ENCODE peak calls at places on chromosomes 7 and 10, in eight cellular contexts. One of them, this sample, is unnamed.

GRCh38 chr7:31633894-31634494 is 53.0 kb upstream of the PPP1R17 start:
- DNase-seq in AG09319: no peak
- DNase-seq in HAP-1: peak; percentile 72
- DNase-seq in hypothalamus: peak; percentile 2
- DNase-seq in activated effector memory CD4-positive, alpha-beta T cell treated with anti-CD3 and anti-CD28 coated beads, Interleukin-2, amount 50 U/mL, for 16 hours: no peak
- DNase-seq in A172: peak; percentile 76
- DNase-seq in naive thymus-derived CD8-positive, alpha-beta T cell: no peak
- DNase-seq in stimulated activated CD8-positive, alpha-beta memory T cell treated with anti-CD3 and anti-CD28 coated beads, Interleukin-15, amount 100 ng/mL, for 4 hours: no peak
- DNase-seq in this sample: peak; percentile 63

GRCh38 chr7:101553018-101553770 is 75.9 kb downstream of the MYL10 start:
- DNase-seq in AG09319: no peak
- DNase-seq in HAP-1: peak; percentile 6
- DNase-seq in hypothalamus: no peak
- DNase-seq in activated effector memory CD4-positive, alpha-beta T cell treated with anti-CD3 and anti-CD28 coated beads, Interleukin-2, amount 50 U/mL, for 16 hours: peak; percentile 41
- DNase-seq in A172: no peak
- DNase-seq in naive thymus-derived CD8-positive, alpha-beta T cell: no peak
- DNase-seq in stimulated activated CD8-positive, alpha-beta memory T cell treated with anti-CD3 and anti-CD28 coated beads, Interleukin-15, amount 100 ng/mL, for 4 hours: no peak
- DNase-seq in this sample: no peak

GRCh38 chr10:127018298-127018650 is 113.0 kb downstream of the DOCK1 start:
- DNase-seq in AG09319: no peak
- DNase-seq in HAP-1: no peak
- DNase-seq in hypothalamus: no peak
- DNase-seq in activated effector memory CD4-positive, alpha-beta T cell treated with anti-CD3 and anti-CD28 coated beads, Interleukin-2, amount 50 U/mL, for 16 hours: no peak
- DNase-seq in A172: no peak
- DNase-seq in naive thymus-derived CD8-positive, alpha-beta T cell: no peak
- DNase-seq in stimulated activated CD8-positive, alpha-beta memory T cell treated with anti-CD3 and anti-CD28 coated beads, Interleukin-15, amount 100 ng/mL, for 4 hours: no peak
- DNase-seq in this sample: no peak

GRCh38 chr10:129417882-129418281 is 49.2 kb upstream of the MGMT start:
- DNase-seq in AG09319: no peak
- DNase-seq in HAP-1: no peak
- DNase-seq in hypothalamus: no peak
- DNase-seq in activated effector memory CD4-positive, alpha-beta T cell treated with anti-CD3 and anti-CD28 coated beads, Interleukin-2, amount 50 U/mL, for 16 hours: no peak
- DNase-seq in A172: no peak
- DNase-seq in naive thymus-derived CD8-positive, alpha-beta T cell: no peak
- DNase-seq in stimulated activated CD8-positive, alpha-beta memory T cell treated with anti-CD3 and anti-CD28 coated beads, Interleukin-15, amount 100 ng/mL, for 4 hours: no peak
- DNase-seq in this sample: no peak

GRCh38 chr7:140121321-140121720 is 55.5 kb downstream of the KDM7A start:
- DNase-seq in AG09319: no peak
- DNase-seq in HAP-1: no peak
- DNase-seq in hypothalamus: no peak
- DNase-seq in activated effector memory CD4-positive, alpha-beta T cell treated with anti-CD3 and anti-CD28 coated beads, Interleukin-2, amount 50 U/mL, for 16 hours: no peak
- DNase-seq in A172: no peak
- DNase-seq in naive thymus-derived CD8-positive, alpha-beta T cell: no peak
- DNase-seq in stimulated activated CD8-positive, alpha-beta memory T cell treated with anti-CD3 and anti-CD28 coated beads, Interleukin-15, amount 100 ng/mL, for 4 hours: no peak
- DNase-seq in this sample: peak; percentile 55

GRCh38 chr10:115932099-115932498 is 340.9 kb downstream of the GFRA1 start:
- DNase-seq in AG09319: no peak
- DNase-seq in HAP-1: no peak
- DNase-seq in hypothalamus: no peak
- DNase-seq in activated effector memory CD4-positive, alpha-beta T cell treated with anti-CD3 and anti-CD28 coated beads, Interleukin-2, amount 50 U/mL, for 16 hours: no peak
- DNase-seq in A172: no peak
- DNase-seq in naive thymus-derived CD8-positive, alpha-beta T cell: no peak
- DNase-seq in stimulated activated CD8-positive, alpha-beta memory T cell treated with anti-CD3 and anti-CD28 coated beads, Interleukin-15, amount 100 ng/mL, for 4 hours: no peak
- DNase-seq in this sample: no peak

GRCh38 chr7:9657257-9657656 is 1223.8 kb downstream of the NXPH1 start:
- DNase-seq in AG09319: no peak
- DNase-seq in HAP-1: no peak
- DNase-seq in hypothalamus: no peak
- DNase-seq in activated effector memory CD4-positive, alpha-beta T cell treated with anti-CD3 and anti-CD28 coated beads, Interleukin-2, amount 50 U/mL, for 16 hours: no peak
- DNase-seq in A172: peak; percentile 17
- DNase-seq in naive thymus-derived CD8-positive, alpha-beta T cell: no peak
- DNase-seq in stimulated activated CD8-positive, alpha-beta memory T cell treated with anti-CD3 and anti-CD28 coated beads, Interleukin-15, amount 100 ng/mL, for 4 hours: no peak
- DNase-seq in this sample: no peak

GRCh38 chr7:12640299-12641096 is 46.9 kb upstream of the ARL4A start:
- DNase-seq in AG09319: no peak
- DNase-seq in HAP-1: no peak
- DNase-seq in hypothalamus: no peak
- DNase-seq in activated effector memory CD4-positive, alpha-beta T cell treated with anti-CD3 and anti-CD28 coated beads, Interleukin-2, amount 50 U/mL, for 16 hours: no peak
- DNase-seq in A172: no peak
- DNase-seq in naive thymus-derived CD8-positive, alpha-beta T cell: no peak
- DNase-seq in stimulated activated CD8-positive, alpha-beta memory T cell treated with anti-CD3 and anti-CD28 coated beads, Interleukin-15, amount 100 ng/mL, for 4 hours: no peak
- DNase-seq in this sample: no peak

GRCh38 chr10:69278446-69278963 is at the start of gene HK1:
- DNase-seq in AG09319: no peak
- DNase-seq in HAP-1: no peak
- DNase-seq in hypothalamus: no peak
- DNase-seq in activated effector memory CD4-positive, alpha-beta T cell treated with anti-CD3 and anti-CD28 coated beads, Interleukin-2, amount 50 U/mL, for 16 hours: no peak
- DNase-seq in A172: no peak
- DNase-seq in naive thymus-derived CD8-positive, alpha-beta T cell: no peak
- DNase-seq in stimulated activated CD8-positive, alpha-beta memory T cell treated with anti-CD3 and anti-CD28 coated beads, Interleukin-15, amount 100 ng/mL, for 4 hours: no peak
- DNase-seq in this sample: peak; percentile 18

GRCh38 chr7:116455009-116455408 is 44.5 kb upstream of the CAV2 start:
- DNase-seq in AG09319: no peak
- DNase-seq in HAP-1: no peak
- DNase-seq in hypothalamus: no peak
- DNase-seq in activated effector memory CD4-positive, alpha-beta T cell treated with anti-CD3 and anti-CD28 coated beads, Interleukin-2, amount 50 U/mL, for 16 hours: no peak
- DNase-seq in A172: peak; percentile 22
- DNase-seq in naive thymus-derived CD8-positive, alpha-beta T cell: no peak
- DNase-seq in stimulated activated CD8-positive, alpha-beta memory T cell treated with anti-CD3 and anti-CD28 coated beads, Interleukin-15, amount 100 ng/mL, for 4 hours: no peak
- DNase-seq in this sample: no peak

GRCh38 chr10:28808693-28809092 is 131.4 kb downstream of the BAMBI start:
- DNase-seq in AG09319: no peak
- DNase-seq in HAP-1: no peak
- DNase-seq in hypothalamus: no peak
- DNase-seq in activated effector memory CD4-positive, alpha-beta T cell treated with anti-CD3 and anti-CD28 coated beads, Interleukin-2, amount 50 U/mL, for 16 hours: no peak
- DNase-seq in A172: no peak
- DNase-seq in naive thymus-derived CD8-positive, alpha-beta T cell: no peak
- DNase-seq in stimulated activated CD8-positive, alpha-beta memory T cell treated with anti-CD3 and anti-CD28 coated beads, Interleukin-15, amount 100 ng/mL, for 4 hours: no peak
- DNase-seq in this sample: no peak

GRCh38 chr7:54839538-54840213 is 80.7 kb upstream of the SEC61G start:
- DNase-seq in AG09319: peak; percentile 58
- DNase-seq in HAP-1: peak; percentile 35
- DNase-seq in hypothalamus: no peak
- DNase-seq in activated effector memory CD4-positive, alpha-beta T cell treated with anti-CD3 and anti-CD28 coated beads, Interleukin-2, amount 50 U/mL, for 16 hours: no peak
- DNase-seq in A172: peak; percentile 78
- DNase-seq in naive thymus-derived CD8-positive, alpha-beta T cell: no peak
- DNase-seq in stimulated activated CD8-positive, alpha-beta memory T cell treated with anti-CD3 and anti-CD28 coated beads, Interleukin-15, amount 100 ng/mL, for 4 hours: no peak
- DNase-seq in this sample: peak; percentile 45

GRCh38 chr7:29980151-29980550 is 9.4 kb downstream of the SCRN1 start:
- DNase-seq in AG09319: no peak
- DNase-seq in HAP-1: no peak
- DNase-seq in hypothalamus: no peak
- DNase-seq in activated effector memory CD4-positive, alpha-beta T cell treated with anti-CD3 and anti-CD28 coated beads, Interleukin-2, amount 50 U/mL, for 16 hours: no peak
- DNase-seq in A172: no peak
- DNase-seq in naive thymus-derived CD8-positive, alpha-beta T cell: no peak
- DNase-seq in stimulated activated CD8-positive, alpha-beta memory T cell treated with anti-CD3 and anti-CD28 coated beads, Interleukin-15, amount 100 ng/mL, for 4 hours: no peak
- DNase-seq in this sample: no peak

GRCh38 chr7:43906327-43907010 is at the start of gene URGCP:
- DNase-seq in AG09319: no peak
- DNase-seq in HAP-1: peak; percentile 63
- DNase-seq in hypothalamus: peak; percentile 46
- DNase-seq in activated effector memory CD4-positive, alpha-beta T cell treated with anti-CD3 and anti-CD28 coated beads, Interleukin-2, amount 50 U/mL, for 16 hours: peak; percentile 84
- DNase-seq in A172: no peak
- DNase-seq in naive thymus-derived CD8-positive, alpha-beta T cell: peak; percentile 51
- DNase-seq in stimulated activated CD8-positive, alpha-beta memory T cell treated with anti-CD3 and anti-CD28 coated beads, Interleukin-15, amount 100 ng/mL, for 4 hours: peak; percentile 41
- DNase-seq in this sample: no peak

GRCh38 chr7:151085329-151085690 is 965 bp upstream of the AGAP3 start:
- DNase-seq in AG09319: no peak
- DNase-seq in HAP-1: no peak
- DNase-seq in hypothalamus: no peak
- DNase-seq in activated effector memory CD4-positive, alpha-beta T cell treated with anti-CD3 and anti-CD28 coated beads, Interleukin-2, amount 50 U/mL, for 16 hours: no peak
- DNase-seq in A172: no peak
- DNase-seq in naive thymus-derived CD8-positive, alpha-beta T cell: no peak
- DNase-seq in stimulated activated CD8-positive, alpha-beta memory T cell treated with anti-CD3 and anti-CD28 coated beads, Interleukin-15, amount 100 ng/mL, for 4 hours: no peak
- DNase-seq in this sample: no peak

GRCh38 chr10:89633484-89633883 is 11.6 kb downstream of the PANK1 start:
- DNase-seq in AG09319: peak; percentile 56
- DNase-seq in HAP-1: no peak
- DNase-seq in hypothalamus: no peak
- DNase-seq in activated effector memory CD4-positive, alpha-beta T cell treated with anti-CD3 and anti-CD28 coated beads, Interleukin-2, amount 50 U/mL, for 16 hours: no peak
- DNase-seq in A172: no peak
- DNase-seq in naive thymus-derived CD8-positive, alpha-beta T cell: no peak
- DNase-seq in stimulated activated CD8-positive, alpha-beta memory T cell treated with anti-CD3 and anti-CD28 coated beads, Interleukin-15, amount 100 ng/mL, for 4 hours: no peak
- DNase-seq in this sample: peak; percentile 97

GRCh38 chr10:124646483-124647352 is 97.5 kb downstream of the FAM53B start:
- DNase-seq in AG09319: peak; percentile 54
- DNase-seq in HAP-1: no peak
- DNase-seq in hypothalamus: peak; percentile 49
- DNase-seq in activated effector memory CD4-positive, alpha-beta T cell treated with anti-CD3 and anti-CD28 coated beads, Interleukin-2, amount 50 U/mL, for 16 hours: no peak
- DNase-seq in A172: peak; percentile 69
- DNase-seq in naive thymus-derived CD8-positive, alpha-beta T cell: no peak
- DNase-seq in stimulated activated CD8-positive, alpha-beta memory T cell treated with anti-CD3 and anti-CD28 coated beads, Interleukin-15, amount 100 ng/mL, for 4 hours: no peak
- DNase-seq in this sample: peak; percentile 38

GRCh38 chr7:151715661-151716338 is 161.1 kb downstream of the PRKAG2 start:
- DNase-seq in AG09319: no peak
- DNase-seq in HAP-1: no peak
- DNase-seq in hypothalamus: no peak
- DNase-seq in activated effector memory CD4-positive, alpha-beta T cell treated with anti-CD3 and anti-CD28 coated beads, Interleukin-2, amount 50 U/mL, for 16 hours: no peak
- DNase-seq in A172: no peak
- DNase-seq in naive thymus-derived CD8-positive, alpha-beta T cell: no peak
- DNase-seq in stimulated activated CD8-positive, alpha-beta memory T cell treated with anti-CD3 and anti-CD28 coated beads, Interleukin-15, amount 100 ng/mL, for 4 hours: no peak
- DNase-seq in this sample: peak; percentile 57

GRCh38 chr10:121566755-121567154 is 31.5 kb downstream of the FGFR2 start:
- DNase-seq in AG09319: no peak
- DNase-seq in HAP-1: no peak
- DNase-seq in hypothalamus: no peak
- DNase-seq in activated effector memory CD4-positive, alpha-beta T cell treated with anti-CD3 and anti-CD28 coated beads, Interleukin-2, amount 50 U/mL, for 16 hours: no peak
- DNase-seq in A172: no peak
- DNase-seq in naive thymus-derived CD8-positive, alpha-beta T cell: no peak
- DNase-seq in stimulated activated CD8-positive, alpha-beta memory T cell treated with anti-CD3 and anti-CD28 coated beads, Interleukin-15, amount 100 ng/mL, for 4 hours: no peak
- DNase-seq in this sample: no peak

GRCh38 chr7:129191272-129191671 is 2.8 kb downstream of the SMO start:
- DNase-seq in AG09319: no peak
- DNase-seq in HAP-1: no peak
- DNase-seq in hypothalamus: no peak
- DNase-seq in activated effector memory CD4-positive, alpha-beta T cell treated with anti-CD3 and anti-CD28 coated beads, Interleukin-2, amount 50 U/mL, for 16 hours: no peak
- DNase-seq in A172: no peak
- DNase-seq in naive thymus-derived CD8-positive, alpha-beta T cell: no peak
- DNase-seq in stimulated activated CD8-positive, alpha-beta memory T cell treated with anti-CD3 and anti-CD28 coated beads, Interleukin-15, amount 100 ng/mL, for 4 hours: no peak
- DNase-seq in this sample: no peak

GRCh38 chr10:114356786-114357588 is 47.3 kb downstream of the AFAP1L2 start:
- DNase-seq in AG09319: peak; percentile 14
- DNase-seq in HAP-1: no peak
- DNase-seq in hypothalamus: no peak
- DNase-seq in activated effector memory CD4-positive, alpha-beta T cell treated with anti-CD3 and anti-CD28 coated beads, Interleukin-2, amount 50 U/mL, for 16 hours: no peak
- DNase-seq in A172: peak; percentile 67
- DNase-seq in naive thymus-derived CD8-positive, alpha-beta T cell: no peak
- DNase-seq in stimulated activated CD8-positive, alpha-beta memory T cell treated with anti-CD3 and anti-CD28 coated beads, Interleukin-15, amount 100 ng/mL, for 4 hours: no peak
- DNase-seq in this sample: peak; percentile 79

GRCh38 chr7:34011711-34012110 is 106.4 kb downstream of the BMPER start:
- DNase-seq in AG09319: peak; percentile 4
- DNase-seq in HAP-1: no peak
- DNase-seq in hypothalamus: no peak
- DNase-seq in activated effector memory CD4-positive, alpha-beta T cell treated with anti-CD3 and anti-CD28 coated beads, Interleukin-2, amount 50 U/mL, for 16 hours: no peak
- DNase-seq in A172: no peak
- DNase-seq in naive thymus-derived CD8-positive, alpha-beta T cell: no peak
- DNase-seq in stimulated activated CD8-positive, alpha-beta memory T cell treated with anti-CD3 and anti-CD28 coated beads, Interleukin-15, amount 100 ng/mL, for 4 hours: no peak
- DNase-seq in this sample: no peak

GRCh38 chr7:4113976-4114375 is 568.1 kb upstream of the FOXK1 start:
- DNase-seq in AG09319: no peak
- DNase-seq in HAP-1: no peak
- DNase-seq in hypothalamus: no peak
- DNase-seq in activated effector memory CD4-positive, alpha-beta T cell treated with anti-CD3 and anti-CD28 coated beads, Interleukin-2, amount 50 U/mL, for 16 hours: no peak
- DNase-seq in A172: no peak
- DNase-seq in naive thymus-derived CD8-positive, alpha-beta T cell: no peak
- DNase-seq in stimulated activated CD8-positive, alpha-beta memory T cell treated with anti-CD3 and anti-CD28 coated beads, Interleukin-15, amount 100 ng/mL, for 4 hours: no peak
- DNase-seq in this sample: no peak

GRCh38 chr7:43164757-43165156 is 52.3 kb downstream of the HECW1 start:
- DNase-seq in AG09319: peak; percentile 55
- DNase-seq in HAP-1: no peak
- DNase-seq in hypothalamus: no peak
- DNase-seq in activated effector memory CD4-positive, alpha-beta T cell treated with anti-CD3 and anti-CD28 coated beads, Interleukin-2, amount 50 U/mL, for 16 hours: no peak
- DNase-seq in A172: peak; percentile 98
- DNase-seq in naive thymus-derived CD8-positive, alpha-beta T cell: no peak
- DNase-seq in stimulated activated CD8-positive, alpha-beta memory T cell treated with anti-CD3 and anti-CD28 coated beads, Interleukin-15, amount 100 ng/mL, for 4 hours: no peak
- DNase-seq in this sample: peak; percentile 90

GRCh38 chr10:49177391-49178355 is 10.5 kb downstream of the TMEM273 start:
- DNase-seq in AG09319: peak; percentile 15
- DNase-seq in HAP-1: no peak
- DNase-seq in hypothalamus: peak; percentile 20
- DNase-seq in activated effector memory CD4-positive, alpha-beta T cell treated with anti-CD3 and anti-CD28 coated beads, Interleukin-2, amount 50 U/mL, for 16 hours: peak; percentile 88
- DNase-seq in A172: peak; percentile 89
- DNase-seq in naive thymus-derived CD8-positive, alpha-beta T cell: no peak
- DNase-seq in stimulated activated CD8-positive, alpha-beta memory T cell treated with anti-CD3 and anti-CD28 coated beads, Interleukin-15, amount 100 ng/mL, for 4 hours: peak; percentile 23
- DNase-seq in this sample: peak; percentile 88

GRCh38 chr7:84686373-84686772 is 491.8 kb upstream of the SEMA3A start:
- DNase-seq in AG09319: no peak
- DNase-seq in HAP-1: no peak
- DNase-seq in hypothalamus: no peak
- DNase-seq in activated effector memory CD4-positive, alpha-beta T cell treated with anti-CD3 and anti-CD28 coated beads, Interleukin-2, amount 50 U/mL, for 16 hours: no peak
- DNase-seq in A172: no peak
- DNase-seq in naive thymus-derived CD8-positive, alpha-beta T cell: no peak
- DNase-seq in stimulated activated CD8-positive, alpha-beta memory T cell treated with anti-CD3 and anti-CD28 coated beads, Interleukin-15, amount 100 ng/mL, for 4 hours: no peak
- DNase-seq in this sample: peak; percentile 44

GRCh38 chr10:21516270-21517131 is 9.0 kb downstream of the SKIDA1 start:
- DNase-seq in AG09319: no peak
- DNase-seq in HAP-1: peak; percentile 76
- DNase-seq in hypothalamus: peak; percentile 49
- DNase-seq in activated effector memory CD4-positive, alpha-beta T cell treated with anti-CD3 and anti-CD28 coated beads, Interleukin-2, amount 50 U/mL, for 16 hours: peak; percentile 79
- DNase-seq in A172: peak; percentile 58
- DNase-seq in naive thymus-derived CD8-positive, alpha-beta T cell: no peak
- DNase-seq in stimulated activated CD8-positive, alpha-beta memory T cell treated with anti-CD3 and anti-CD28 coated beads, Interleukin-15, amount 100 ng/mL, for 4 hours: no peak
- DNase-seq in this sample: no peak

GRCh38 chr10:78178940-78179339 is 145.3 kb downstream of the RPS24 start:
- DNase-seq in AG09319: no peak
- DNase-seq in HAP-1: no peak
- DNase-seq in hypothalamus: peak; percentile 45
- DNase-seq in activated effector memory CD4-positive, alpha-beta T cell treated with anti-CD3 and anti-CD28 coated beads, Interleukin-2, amount 50 U/mL, for 16 hours: no peak
- DNase-seq in A172: peak; percentile 72
- DNase-seq in naive thymus-derived CD8-positive, alpha-beta T cell: no peak
- DNase-seq in stimulated activated CD8-positive, alpha-beta memory T cell treated with anti-CD3 and anti-CD28 coated beads, Interleukin-15, amount 100 ng/mL, for 4 hours: no peak
- DNase-seq in this sample: no peak

GRCh38 chr7:150941351-150941982 is 36.7 kb downstream of the KCNH2 start:
- DNase-seq in AG09319: no peak
- DNase-seq in HAP-1: no peak
- DNase-seq in hypothalamus: no peak
- DNase-seq in activated effector memory CD4-positive, alpha-beta T cell treated with anti-CD3 and anti-CD28 coated beads, Interleukin-2, amount 50 U/mL, for 16 hours: peak; percentile 31
- DNase-seq in A172: no peak
- DNase-seq in naive thymus-derived CD8-positive, alpha-beta T cell: no peak
- DNase-seq in stimulated activated CD8-positive, alpha-beta memory T cell treated with anti-CD3 and anti-CD28 coated beads, Interleukin-15, amount 100 ng/mL, for 4 hours: no peak
- DNase-seq in this sample: no peak

GRCh38 chr10:89852872-89853271 is 151.5 kb downstream of the KIF20B start:
- DNase-seq in AG09319: no peak
- DNase-seq in HAP-1: no peak
- DNase-seq in hypothalamus: no peak
- DNase-seq in activated effector memory CD4-positive, alpha-beta T cell treated with anti-CD3 and anti-CD28 coated beads, Interleukin-2, amount 50 U/mL, for 16 hours: no peak
- DNase-seq in A172: no peak
- DNase-seq in naive thymus-derived CD8-positive, alpha-beta T cell: no peak
- DNase-seq in stimulated activated CD8-positive, alpha-beta memory T cell treated with anti-CD3 and anti-CD28 coated beads, Interleukin-15, amount 100 ng/mL, for 4 hours: no peak
- DNase-seq in this sample: no peak

GRCh38 chr10:35416628-35417625 is 80.6 kb downstream of the CCNY start:
- DNase-seq in AG09319: no peak
- DNase-seq in HAP-1: no peak
- DNase-seq in hypothalamus: no peak
- DNase-seq in activated effector memory CD4-positive, alpha-beta T cell treated with anti-CD3 and anti-CD28 coated beads, Interleukin-2, amount 50 U/mL, for 16 hours: no peak
- DNase-seq in A172: no peak
- DNase-seq in naive thymus-derived CD8-positive, alpha-beta T cell: no peak
- DNase-seq in stimulated activated CD8-positive, alpha-beta memory T cell treated with anti-CD3 and anti-CD28 coated beads, Interleukin-15, amount 100 ng/mL, for 4 hours: no peak
- DNase-seq in this sample: peak; percentile 27

GRCh38 chr10:5620966-5621365 is 45.4 kb downstream of the ASB13 start:
- DNase-seq in AG09319: no peak
- DNase-seq in HAP-1: no peak
- DNase-seq in hypothalamus: no peak
- DNase-seq in activated effector memory CD4-positive, alpha-beta T cell treated with anti-CD3 and anti-CD28 coated beads, Interleukin-2, amount 50 U/mL, for 16 hours: no peak
- DNase-seq in A172: no peak
- DNase-seq in naive thymus-derived CD8-positive, alpha-beta T cell: no peak
- DNase-seq in stimulated activated CD8-positive, alpha-beta memory T cell treated with anti-CD3 and anti-CD28 coated beads, Interleukin-15, amount 100 ng/mL, for 4 hours: no peak
- DNase-seq in this sample: no peak

GRCh38 chr10:48639646-48640045 is 34.8 kb upstream of the ARHGAP22 start:
- DNase-seq in AG09319: no peak
- DNase-seq in HAP-1: no peak
- DNase-seq in hypothalamus: no peak
- DNase-seq in activated effector memory CD4-positive, alpha-beta T cell treated with anti-CD3 and anti-CD28 coated beads, Interleukin-2, amount 50 U/mL, for 16 hours: no peak
- DNase-seq in A172: no peak
- DNase-seq in naive thymus-derived CD8-positive, alpha-beta T cell: no peak
- DNase-seq in stimulated activated CD8-positive, alpha-beta memory T cell treated with anti-CD3 and anti-CD28 coated beads, Interleukin-15, amount 100 ng/mL, for 4 hours: no peak
- DNase-seq in this sample: no peak

GRCh38 chr10:70660722-70661121 is 11.6 kb upstream of the ADAMTS14 start:
- DNase-seq in AG09319: no peak
- DNase-seq in HAP-1: no peak
- DNase-seq in hypothalamus: no peak
- DNase-seq in activated effector memory CD4-positive, alpha-beta T cell treated with anti-CD3 and anti-CD28 coated beads, Interleukin-2, amount 50 U/mL, for 16 hours: peak; percentile 6
- DNase-seq in A172: no peak
- DNase-seq in naive thymus-derived CD8-positive, alpha-beta T cell: no peak
- DNase-seq in stimulated activated CD8-positive, alpha-beta memory T cell treated with anti-CD3 and anti-CD28 coated beads, Interleukin-15, amount 100 ng/mL, for 4 hours: no peak
- DNase-seq in this sample: no peak

This sample was measured in renal cortical epithelial cell.